ENCODE peak calls at places on chromosomes 16 and 17, in eight cellular contexts. E is central memory CD8-positive, alpha-beta T cell; X is NCI-H146; O is activated CD8-positive, alpha-beta T cell treated with anti-CD3 and anti-CD28 coated beads for 36 hours; Y is effector memory CD4-positive, alpha-beta T cell; J is NAMALWA; W is caudate nucleus; F is Daoy. D is an unnamed sample.
A peak's percentile ranks its signal among the peaks of the same experiment; 100 is the strongest.

GRCh38 chr16:81337097-81337496 is 22.3 kb downstream of the GAN start:
- DNase-seq in J (no peak), X (no peak), Y (no peak), E (no peak), F (no peak), O (no peak), W (no peak), D (no peak)

GRCh38 chr17:49217651-49218413 is 7.3 kb downstream of the ABI3 start:
- DNase-seq in O (peak; percentile 83), J (peak; percentile 78), Y (peak; percentile 47), W (no peak), F (no peak), X (no peak), E (peak; percentile 84), D (no peak)

GRCh38 chr17:29042679-29043538 is at the start of gene PIPOX:
- DNase-seq in W (peak; percentile 36), Y (no peak), F (peak; percentile 71), O (peak; percentile 51), J (peak; percentile 35), X (peak; percentile 99), E (no peak), D (peak; percentile 56)

GRCh38 chr17:76075364-76076099 is 951 bp downstream of the GALR2 start:
- DNase-seq in F (no peak), X (peak; percentile 41), J (no peak), E (no peak), W (no peak), Y (no peak), O (peak; percentile 28), D (peak; percentile 83)

GRCh38 chr17:9666461-9667050 is 21.2 kb downstream of the USP43 start:
- DNase-seq in F (no peak), W (no peak), X (no peak), Y (no peak), J (no peak), O (peak; percentile 21), E (no peak), D (no peak)

GRCh38 chr16:3164121-3164991 is 23.6 kb upstream of the OR1F1 start:
- DNase-seq in J (no peak), X (no peak), Y (no peak), W (no peak), E (no peak), F (no peak), O (no peak), D (no peak)

GRCh38 chr17:61167050-61167449 is 232.6 kb upstream of the TBX2 start:
- DNase-seq in O (no peak), F (no peak), Y (no peak), W (no peak), J (no peak), E (no peak), X (no peak), D (no peak)

GRCh38 chr17:76726766-76727718 is at the start of gene METTL23:
- DNase-seq in F (peak; percentile 87), X (peak; percentile 72), E (peak; percentile 94), O (peak; percentile 89), J (peak; percentile 88), Y (peak; percentile 95), W (peak; percentile 66), D (peak; percentile 89)

GRCh38 chr17:47694018-47694817 is at the start of gene TBKBP1:
- DNase-seq in F (peak; percentile 48), Y (peak; percentile 37), W (no peak), O (peak; percentile 66), J (peak; percentile 78), E (peak; percentile 57), X (peak; percentile 73), D (peak; percentile 72)

GRCh38 chr17:48333034-48333491 is 97.0 kb downstream of the SKAP1 start:
- DNase-seq in F (peak; percentile 4), X (no peak), O (no peak), J (no peak), Y (no peak), E (no peak), W (no peak), D (no peak)

GRCh38 chr17:40511667-40512221 is 10.3 kb upstream of the TNS4 start:
- DNase-seq in O (no peak), X (no peak), W (no peak), F (no peak), Y (no peak), J (no peak), E (no peak), D (no peak)

GRCh38 chr16:48123104-48123788 is 32.5 kb downstream of the ABCC12 start:
- DNase-seq in X (no peak), W (peak; percentile 52), J (no peak), O (peak; percentile 66), F (peak; percentile 97), E (no peak), Y (no peak), D (peak; percentile 68)

GRCh38 chr17:41500131-41500911 is 5.1 kb downstream of the KRT13 start:
- DNase-seq in W (no peak), Y (no peak), X (no peak), F (peak; percentile 78), J (no peak), E (no peak), O (no peak), D (peak; percentile 57)

GRCh38 chr16:65689726-65690125 is 567.9 kb upstream of the CDH11 start:
- DNase-seq in W (no peak), F (peak; percentile 7), J (no peak), X (no peak), O (no peak), Y (no peak), E (no peak), D (no peak)

GRCh38 chr17:9522074-9522473 is 53.5 kb downstream of the STX8 start:
- DNase-seq in E (no peak), F (peak; percentile 24), J (peak; percentile 14), X (peak; percentile 41), W (no peak), O (peak; percentile 12), Y (no peak), D (peak; percentile 76)

GRCh38 chr16:77918792-77919707 is 103.3 kb upstream of the CLEC3A start:
- DNase-seq in X (peak; percentile 55), E (no peak), W (no peak), F (peak; percentile 50), Y (no peak), O (no peak), J (no peak), D (no peak)

GRCh38 chr17:50731575-50732460 is 12.4 kb downstream of the LUC7L3 start:
- DNase-seq in E (no peak), F (no peak), X (no peak), Y (no peak), J (no peak), O (no peak), W (no peak), D (no peak)

GRCh38 chr17:74527081-74527480 is 4.2 kb downstream of the CD300LB start:
- DNase-seq in Y (no peak), X (no peak), E (no peak), F (no peak), J (no peak), W (no peak), O (no peak), D (no peak)

GRCh38 chr17:82815790-82816305 is 24.0 kb downstream of the ZNF750 start:
- DNase-seq in F (no peak), E (no peak), X (no peak), Y (no peak), O (no peak), W (no peak), J (no peak), D (no peak)

GRCh38 chr16:27195941-27196595 is 7.3 kb upstream of the KDM8 start:
- DNase-seq in F (no peak), J (no peak), O (peak; percentile 22), W (no peak), Y (peak; percentile 31), E (peak; percentile 38), X (no peak), D (no peak)

GRCh38 chr17:43018008-43018853 is 4.0 kb downstream of the VAT1 start:
- DNase-seq in J (peak; percentile 69), W (peak; percentile 53), O (no peak), E (no peak), F (no peak), X (peak; percentile 25), Y (peak; percentile 37), D (peak; percentile 91)

GRCh38 chr17:78249074-78249835 is 17.8 kb downstream of the TMEM235 start:
- DNase-seq in O (no peak), E (no peak), Y (no peak), F (no peak), X (no peak), W (no peak), J (no peak), D (no peak)